ENCODE peak calls at places on chromosomes 12 and 14, in four cellular contexts. G is K562, C is GM12878, S is endothelial cell of umbilical vein. F is an unnamed sample.

GRCh38 chr12:112947314-112947713 is 9.0 kb downstream of the OAS3 start:
- DNase-seq in C (no peak), G (no peak), S (no peak), F (no peak)

GRCh38 chr14:60514378-60515243 is 5.7 kb downstream of the SIX6 start:
- DNase-seq in C (no peak), G (peak), S (no peak), F (no peak)

GRCh38 chr12:119446459-119446858 is 111.9 kb downstream of the CCDC60 start:
- DNase-seq in G (no peak), S (no peak), C (no peak), F (no peak)

GRCh38 chr14:29716150-29716549 is 211.5 kb downstream of the PRKD1 start:
- DNase-seq in S (no peak), G (no peak), C (no peak), F (peak)

GRCh38 chr12:47397664-47398281 is 308.1 kb downstream of the RPAP3 start:
- DNase-seq in C (no peak), S (peak), G (peak), F (peak)

GRCh38 chr12:119208626-119209061 is 29.9 kb downstream of the HSPB8 start:
- DNase-seq in C (no peak), G (no peak), S (no peak), F (peak)

GRCh38 chr14:77339407-77339806 is 18.6 kb downstream of the GSTZ1 start:
- DNase-seq in C (no peak), G (no peak), S (no peak), F (peak)

GRCh38 chr14:30445852-30446251 is 113.1 kb upstream of the G2E3 start:
- DNase-seq in S (no peak), C (no peak), G (no peak), F (no peak)

GRCh38 chr12:68877583-68877982 is 55.4 kb downstream of the CPM start:
- DNase-seq in G (no peak), C (no peak), S (no peak), F (no peak)

GRCh38 chr12:47812797-47813490 is 6.8 kb downstream of the HDAC7 start:
- DNase-seq in S (peak), C (peak), G (peak), F (peak)

GRCh38 chr14:30272848-30273563 is 286.0 kb upstream of the G2E3 start:
- DNase-seq in S (no peak), C (no peak), G (no peak), F (no peak)

GRCh38 chr12:81231574-81232368 is 153.9 kb downstream of the ACSS3 start:
- DNase-seq in S (no peak), G (no peak), C (no peak), F (no peak)

GRCh38 chr12:112936927-112937326 is 1.3 kb upstream of the OAS3 start:
- DNase-seq in C (no peak), G (no peak), S (no peak), F (no peak)

GRCh38 chr12:98446716-98447115 is 68.7 kb upstream of the TMPO start:
- DNase-seq in C (no peak), S (no peak), G (no peak), F (no peak)

GRCh38 chr14:29999013-29999539 is 71.4 kb upstream of the PRKD1 start:
- DNase-seq in S (no peak), G (no peak), C (no peak), F (no peak)

GRCh38 chr14:50533314-50533705 is 941 bp upstream of the MAP4K5 start:
- DNase-seq in S (no peak), C (no peak), G (no peak), F (no peak)

GRCh38 chr12:68981536-68981935 is 48.6 kb upstream of the CPM start:
- DNase-seq in C (no peak), G (no peak), S (no peak), F (peak)

GRCh38 chr12:114625294-114625851 is 58.6 kb downstream of the TBX3 start:
- DNase-seq in C (no peak), G (peak), S (peak), F (peak)

GRCh38 chr12:57389033-57389432 is 41.8 kb downstream of the R3HDM2 start:
- DNase-seq in S (peak), C (no peak), G (no peak), F (peak)

GRCh38 chr12:49325606-49326005 is 2.6 kb downstream of the TROAP start:
- DNase-seq in S (no peak), C (no peak), G (no peak), F (no peak)

GRCh38 chr14:86787782-86788181 is 1205.2 kb downstream of the GALC start:
- DNase-seq in S (no peak), C (no peak), G (no peak), F (peak)

GRCh38 chr12:50606675-50607379 is 102.0 kb downstream of the DIP2B start:
- DNase-seq in S (no peak), C (no peak), G (no peak), F (no peak)

DNA sequence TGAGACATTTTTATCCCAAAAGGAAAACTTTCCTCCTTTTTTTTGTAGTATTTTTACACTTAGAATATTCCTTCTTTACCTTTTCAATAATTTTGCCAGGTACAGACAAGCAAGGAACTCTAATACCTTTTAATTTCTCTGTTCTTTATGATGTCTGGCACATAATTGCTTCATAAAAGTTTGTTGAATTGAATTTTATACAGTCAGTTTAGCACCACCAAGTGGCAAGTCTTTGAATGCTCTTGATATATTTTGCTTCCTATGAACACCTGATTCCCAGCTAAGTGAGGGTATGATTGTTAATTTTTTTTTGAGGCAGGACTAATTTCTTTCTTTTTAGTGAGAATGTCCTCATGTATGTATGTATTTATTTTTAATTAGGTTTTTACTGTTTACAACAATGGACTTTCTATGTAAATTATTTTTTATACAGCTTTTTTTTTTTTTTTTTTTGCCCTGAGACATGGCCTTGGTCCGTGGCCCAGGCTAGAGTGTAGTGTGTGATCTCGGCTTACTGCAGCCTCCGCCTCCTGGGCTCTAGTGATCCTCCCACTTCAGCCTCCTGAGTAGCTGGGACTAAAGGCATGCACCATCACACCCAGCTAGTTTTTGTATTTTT is 6.9 kb downstream of the TBC1D15 start:
- DNase-seq in C (no peak), S (peak), G (peak), F (peak)
- TF ChIP-seq FOS in C (no peak), S (no peak), G (no peak), F (no peak)

GRCh38 chr12:99529966-99530365 is 117.6 kb upstream of the GARIN6 start:
- DNase-seq in S (no peak), G (no peak), C (peak), F (peak)
- TF ChIP-seq FOS in S (no peak), G (no peak), C (no peak), F (no peak)

DNA sequence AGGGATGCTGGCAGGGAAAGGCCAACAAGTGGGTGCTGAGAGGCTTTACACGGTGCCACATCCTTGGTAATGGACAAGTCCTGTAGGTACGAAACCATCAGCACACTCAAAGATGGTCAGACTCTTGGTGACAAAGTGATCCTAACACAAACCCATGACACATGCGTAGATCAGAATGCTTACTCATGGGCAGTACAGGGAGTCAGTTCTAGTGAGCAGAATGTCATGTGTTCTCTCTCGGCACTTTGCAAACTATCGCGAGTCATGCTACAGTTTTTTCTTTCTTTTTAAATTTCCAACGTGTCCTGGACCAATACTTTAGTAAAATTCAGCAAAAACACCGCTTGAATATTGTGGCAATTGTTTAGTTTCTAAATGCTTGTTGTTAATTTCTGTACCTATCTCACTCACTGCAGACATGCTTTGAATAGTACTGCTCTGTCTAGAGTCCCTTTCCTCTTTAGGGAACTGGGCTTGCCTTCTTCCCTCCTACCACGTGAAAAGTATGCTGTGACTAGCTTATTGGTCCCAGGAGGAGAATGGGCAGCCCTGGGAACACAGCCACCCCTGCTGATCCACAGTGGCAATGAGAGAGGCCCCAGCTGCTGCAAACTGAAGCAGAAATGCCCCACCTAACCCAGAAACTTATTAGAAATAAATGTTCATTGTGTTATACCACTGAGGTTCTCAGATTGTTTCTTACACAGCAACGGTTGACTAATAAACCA is 62.4 kb downstream of the UBR7 start:
- DNase-seq in G (peak), S (no peak), C (no peak), F (peak)
- TF ChIP-seq FOS in G (no peak), S (no peak), C (no peak), F (peak)

GRCh38 chr14:99724196-99724891 is 40.2 kb downstream of the CYP46A1 start:
- DNase-seq in S (no peak), G (no peak), C (no peak), F (peak)

GRCh38 chr14:99726538-99727095 is 42.5 kb downstream of the CYP46A1 start:
- DNase-seq in S (no peak), G (no peak), C (no peak), F (no peak)

GRCh38 chr14:99725774-99726537 is 41.9 kb downstream of the CYP46A1 start:
- DNase-seq in G (no peak), C (no peak), S (no peak), F (no peak)

GRCh38 chr14:99727096-99727870 is 43.2 kb downstream of the CYP46A1 start:
- DNase-seq in C (no peak), S (no peak), G (no peak), F (no peak)

GRCh38 chr14:99724939-99725773 is 41.1 kb downstream of the CYP46A1 start:
- DNase-seq in G (no peak), C (no peak), S (no peak), F (no peak)
- TF ChIP-seq FOS in G (no peak), C (no peak), S (no peak), F (no peak)

GRCh38 chr14:36751116-36751515 is 89.5 kb downstream of the PAX9 start:
- DNase-seq in C (no peak), G (no peak), S (no peak), F (no peak)

GRCh38 chr14:36748814-36749213 is 87.2 kb downstream of the PAX9 start:
- DNase-seq in G (no peak), C (no peak), S (no peak), F (no peak)

GRCh38 chr14:36750244-36750643 is 88.6 kb downstream of the PAX9 start:
- DNase-seq in S (no peak), G (no peak), C (no peak), F (no peak)

GRCh38 chr14:36746907-36747306 is 85.2 kb downstream of the PAX9 start:
- DNase-seq in S (no peak), C (no peak), G (no peak), F (no peak)

GRCh38 chr14:36747411-36748184 is 85.9 kb downstream of the PAX9 start:
- DNase-seq in S (peak), C (no peak), G (peak), F (no peak)
- TF ChIP-seq FOS in S (no peak), C (no peak), G (no peak), F (no peak)

DNA sequence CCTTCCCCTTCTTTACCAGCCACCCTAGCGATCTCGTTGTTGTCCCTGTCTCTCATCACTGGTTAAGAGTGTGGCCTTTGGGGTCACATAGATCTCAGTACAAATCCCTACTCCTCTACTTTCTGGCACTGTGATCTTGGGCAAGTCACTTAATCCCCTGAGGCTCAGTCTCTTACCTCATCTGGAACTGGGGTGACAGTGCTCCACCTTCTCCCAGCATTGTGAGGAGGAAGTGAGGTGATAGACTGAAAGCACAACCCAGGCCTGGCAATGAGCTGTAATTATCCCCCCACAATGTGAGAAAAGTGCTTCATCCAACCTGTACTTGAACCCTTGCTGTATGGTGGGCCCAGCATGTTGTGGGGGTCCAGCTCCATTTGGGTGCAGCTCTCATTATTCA is 48.0 kb downstream of the IRAK3 start:
- DNase-seq in G (no peak), S (no peak), C (no peak), F (no peak)
- TF ChIP-seq FOS in G (no peak), S (no peak), C (no peak), F (no peak)

GRCh38 chr14:74546416-74546815 is 52.9 kb downstream of the ISCA2 start:
- DNase-seq in G (no peak), C (no peak), S (no peak), F (no peak)
- TF ChIP-seq FOS in G (no peak), C (no peak), S (no peak), F (no peak)

DNA sequence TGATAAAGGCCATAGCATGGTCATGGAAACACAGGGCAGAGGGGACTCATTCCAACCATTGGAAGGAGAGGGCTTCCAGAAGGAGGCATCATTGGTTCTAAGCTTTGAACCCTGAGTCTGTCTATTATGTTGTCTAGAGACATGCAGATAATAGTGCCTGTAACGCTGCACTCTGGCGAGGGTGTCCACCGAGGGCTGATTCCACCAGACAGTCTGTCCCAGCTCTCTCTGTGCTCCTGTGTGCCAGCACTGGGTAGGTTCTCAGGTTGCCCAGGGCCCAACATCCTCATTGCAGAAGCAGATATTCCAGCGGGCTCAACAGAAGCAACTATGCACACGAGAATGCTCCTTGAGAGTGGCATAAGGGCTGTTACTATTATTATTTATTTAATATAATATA is 18.7 kb upstream of the CLMN start:
- DNase-seq in C (no peak), G (no peak), S (no peak), F (no peak)
- TF ChIP-seq FOS in C (no peak), G (no peak), S (no peak), F (no peak)